ENCODE peak calls at places on chromosomes 1 and 21, in seven cellular contexts. Q is islet precursor cell; Y is left colon; D is effector CD4-positive, alpha-beta T cell; T is CD8-positive, alpha-beta T cell; O is stromal cell of bone marrow; M is cardiac fibroblast. L is an unnamed sample.
A peak's percentile ranks its signal among the peaks of the same experiment; 100 is the strongest.

GRCh38 chr1:238377280-238377919 is 486.7 kb upstream of the ZP4 start:
- DNase-seq in M (no peak), T (no peak), Q (no peak), Y (no peak), O (no peak), D (no peak), L (no peak)

GRCh38 chr1:223331301-223331700 is 32.7 kb downstream of the SUSD4 start:
- DNase-seq in M (no peak), Y (no peak), D (no peak), O (no peak), Q (peak; percentile 53), T (no peak), L (no peak)

GRCh38 chr1:55081188-55081904 is 42.0 kb downstream of the PCSK9 start:
- DNase-seq in M (peak; percentile 84), Q (no peak), Y (no peak), T (no peak), O (no peak), D (no peak), L (peak; percentile 45)

GRCh38 chr21:40769231-40769630 is 77.7 kb downstream of the DSCAM start:
- DNase-seq in T (no peak), O (no peak), M (no peak), D (no peak), Q (no peak), Y (no peak), L (no peak)

GRCh38 chr1:116066868-116067563 is 44.2 kb upstream of the MAB21L3 start:
- DNase-seq in Q (no peak), Y (no peak), T (no peak), D (no peak), M (peak; percentile 84), O (peak; percentile 66), L (no peak)

GRCh38 chr21:41615613-41616012 is 107.7 kb upstream of the TMPRSS2 start:
- DNase-seq in O (peak; percentile 98), T (no peak), Q (no peak), M (peak; percentile 97), D (no peak), Y (no peak), L (no peak)

GRCh38 chr1:67687649-67688048 is 2.6 kb downstream of the GADD45A start:
- DNase-seq in T (no peak), M (peak; percentile 90), Y (no peak), Q (no peak), O (peak; percentile 44), D (no peak), L (peak; percentile 84)

GRCh38 chr1:74858136-74858535 is 125.2 kb downstream of the TYW3 start:
- DNase-seq in T (no peak), Q (no peak), D (no peak), M (no peak), O (no peak), Y (no peak), L (no peak)

GRCh38 chr1:20733361-20733975 is 965 bp upstream of the SH2D5 start:
- DNase-seq in O (no peak), Q (no peak), Y (no peak), T (no peak), M (no peak), D (no peak), L (no peak)

GRCh38 chr21:43342301-43342881 is 84.5 kb downstream of the SIK1 start:
- DNase-seq in Q (no peak), T (no peak), D (no peak), M (no peak), O (no peak), Y (no peak), L (no peak)

GRCh38 chr21:41045534-41046268 is 122.3 kb upstream of the BACE2 start:
- DNase-seq in Y (peak; percentile 16), O (no peak), T (no peak), D (no peak), M (no peak), Q (no peak), L (no peak)

GRCh38 chr1:6962390-6962955 is 177.2 kb downstream of the CAMTA1 start:
- DNase-seq in O (no peak), M (no peak), Y (peak; percentile 88), Q (no peak), D (peak; percentile 6), T (no peak), L (no peak)

GRCh38 chr1:78289606-78290005 is 201.2 kb upstream of the PTGFR start:
- DNase-seq in Y (no peak), T (no peak), D (no peak), M (peak; percentile 39), O (no peak), Q (no peak), L (no peak)

GRCh38 chr1:232317336-232317735 is 312.6 kb downstream of the SIPA1L2 start:
- DNase-seq in O (no peak), T (no peak), Y (no peak), M (no peak), Q (no peak), D (no peak), L (peak; percentile 86)

GRCh38 chr1:150053911-150054310 is 13.7 kb upstream of the VPS45 start:
- DNase-seq in T (no peak), D (no peak), Q (no peak), O (no peak), M (no peak), Y (no peak), L (no peak)

GRCh38 chr1:111471012-111471411 is 2.8 kb upstream of the C1orf162 start:
- DNase-seq in Y (peak; percentile 35), T (peak; percentile 55), O (no peak), D (peak; percentile 61), M (no peak), Q (no peak), L (no peak)

GRCh38 chr1:87226341-87226760 is 102.3 kb upstream of the LMO4 start:
- DNase-seq in T (no peak), D (no peak), M (peak; percentile 99), O (peak; percentile 98), Y (peak; percentile 56), Q (peak; percentile 85), L (peak; percentile 100)

GRCh38 chr1:218743861-218744505 is 398.8 kb downstream of the TGFB2 start:
- DNase-seq in Q (no peak), M (no peak), T (no peak), Y (no peak), D (no peak), O (no peak), L (no peak)

GRCh38 chr1:229434005-229434640 is at the start of gene ACTA1:
- DNase-seq in M (no peak), T (no peak), O (no peak), Q (peak; percentile 88), D (no peak), Y (no peak), L (no peak)

GRCh38 chr1:98403981-98404380 is 257.5 kb upstream of the SNX7 start:
- DNase-seq in D (no peak), T (no peak), Y (no peak), Q (no peak), O (no peak), M (no peak), L (no peak)

GRCh38 chr1:113942527-113942926 is 13.4 kb downstream of the HIPK1 start:
- DNase-seq in M (no peak), T (no peak), Q (no peak), Y (no peak), D (no peak), O (no peak), L (no peak)

GRCh38 chr1:219792337-219793021 is 135.9 kb downstream of the SLC30A10 start:
- DNase-seq in O (peak; percentile 85), T (no peak), D (no peak), Y (no peak), M (peak; percentile 50), Q (no peak), L (no peak)

GRCh38 chr1:44714944-44715571 is 15.9 kb downstream of the RNU5D-1 start:
- DNase-seq in D (peak; percentile 57), T (peak; percentile 37), Y (peak; percentile 60), Q (peak; percentile 87), M (peak; percentile 86), O (peak; percentile 53), L (no peak)

GRCh38 chr1:15073799-15074308 is 79.7 kb upstream of the TMEM51 start:
- DNase-seq in O (no peak), Y (no peak), M (no peak), T (no peak), D (no peak), Q (no peak), L (no peak)

GRCh38 chr21:43865471-43866181 is 603 bp downstream of the AGPAT3 start:
- DNase-seq in Y (peak; percentile 75), T (peak; percentile 31), O (no peak), M (peak; percentile 29), D (peak; percentile 38), Q (no peak), L (no peak)

GRCh38 chr1:58815680-58816071 is 31.8 kb upstream of the JUN start:
- DNase-seq in Y (peak; percentile 69), M (no peak), D (no peak), Q (no peak), O (peak; percentile 4), T (no peak), L (peak; percentile 53)

GRCh38 chr1:32353886-32354570 is 8.3 kb downstream of the FAM229A start:
- DNase-seq in O (no peak), D (no peak), M (peak; percentile 73), Y (no peak), Q (no peak), T (no peak), L (no peak)

GRCh38 chr1:5370321-5370720 is 621.9 kb downstream of the NPHP4 start:
- DNase-seq in O (no peak), T (no peak), D (no peak), M (no peak), Y (no peak), Q (no peak), L (no peak)

L was measured in epithelial cell of proximal tubule.